ENCODE peak calls at places on chromosomes 7 and 10, in six cellular contexts. J, A, T, I, M and K are unnamed samples.

GRCh38 chr7:40709077-40709964 is 574.5 kb downstream of the SUGCT start:
- DNase-seq in J (no peak), A (no peak), T (no peak), I (no peak), M (no peak), K (no peak)

GRCh38 chr7:82057476-82057875 is 287.6 kb upstream of the HGF start:
- DNase-seq in J (no peak), A (no peak), T (no peak), I (no peak), M (no peak), K (no peak)

GRCh38 chr10:120800528-120801323 is 50.4 kb upstream of the WDR11 start:
- DNase-seq in J (no peak), A (no peak), T (no peak), I (no peak), M (peak), K (no peak)

GRCh38 chr10:110426294-110427153 is 71.2 kb upstream of the DUSP5 start:
- DNase-seq in J (no peak), A (no peak), T (no peak), I (no peak), M (no peak), K (no peak)

GRCh38 chr10:107502263-107502979 is 337.9 kb upstream of the SORCS1 start:
- DNase-seq in J (no peak), A (no peak), T (no peak), I (no peak), M (no peak), K (no peak)

GRCh38 chr7:2736411-2736914 is 48.5 kb downstream of the AMZ1 start:
- DNase-seq in J (no peak), A (no peak), T (no peak), I (no peak), M (no peak), K (no peak)

GRCh38 chr7:76003351-76003750 is 9.0 kb upstream of the TMEM120A start:
- DNase-seq in J (no peak), A (no peak), T (no peak), I (no peak), M (no peak), K (no peak)

GRCh38 chr7:55770778-55771177 is 91.8 kb downstream of the SEPTIN14 start:
- DNase-seq in J (no peak), A (no peak), T (no peak), I (no peak), M (no peak), K (no peak)

GRCh38 chr10:99682752-99683151 is 23.4 kb downstream of the ENTPD7 start:
- DNase-seq in J (no peak), A (no peak), T (no peak), I (no peak), M (no peak), K (no peak)

GRCh38 chr7:105647591-105647990 is 66.3 kb upstream of the EFCAB10 start:
- DNase-seq in J (no peak), A (no peak), T (no peak), I (no peak), M (no peak), K (peak)

GRCh38 chr7:51315393-51316261 is 982 bp downstream of the COBL start:
- DNase-seq in J (peak), A (peak), T (peak), I (peak), M (peak), K (no peak)

GRCh38 chr10:77041636-77042258 is 595.9 kb downstream of the KCNMA1 start:
- DNase-seq in J (no peak), A (peak), T (no peak), I (peak), M (no peak), K (peak)

GRCh38 chr10:110971638-110972037 is 52.2 kb downstream of the SHOC2 start:
- DNase-seq in J (no peak), A (no peak), T (no peak), I (no peak), M (no peak), K (no peak)

GRCh38 chr7:67407351-67407750 is 410.7 kb downstream of the TYW1 start:
- DNase-seq in J (no peak), A (no peak), T (peak), I (no peak), M (no peak), K (no peak)

GRCh38 chr7:52831321-52831720 is 204.1 kb upstream of the POM121L12 start:
- DNase-seq in J (no peak), A (no peak), T (no peak), I (no peak), M (no peak), K (no peak)

GRCh38 chr7:158809596-158809995 is 19.7 kb downstream of the ESYT2 start:
- DNase-seq in J (no peak), A (no peak), T (no peak), I (no peak), M (no peak), K (no peak)

GRCh38 chr7:18626717-18627116 is 131.2 kb downstream of the HDAC9 start:
- DNase-seq in J (no peak), A (no peak), T (no peak), I (no peak), M (no peak), K (no peak)

GRCh38 chr7:52917982-52918578 is 117.4 kb upstream of the POM121L12 start:
- DNase-seq in J (no peak), A (no peak), T (peak), I (peak), M (peak), K (peak)

GRCh38 chr7:130369110-130369711 is 11.1 kb upstream of the CPA1 start:
- DNase-seq in J (no peak), A (no peak), T (peak), I (no peak), M (no peak), K (no peak)

GRCh38 chr7:80859272-80859970 is 59.4 kb downstream of the SEMA3C start:
- DNase-seq in J (peak), A (no peak), T (no peak), I (peak), M (no peak), K (no peak)

GRCh38 chr10:2992401-2993198 is 74.7 kb upstream of the PFKP start:
- DNase-seq in J (no peak), A (no peak), T (no peak), I (no peak), M (no peak), K (no peak)
- TF ChIP-seq CTCF in J (no peak), A (no peak), T (peak), I (no peak), M (peak), K (peak)

DNA sequence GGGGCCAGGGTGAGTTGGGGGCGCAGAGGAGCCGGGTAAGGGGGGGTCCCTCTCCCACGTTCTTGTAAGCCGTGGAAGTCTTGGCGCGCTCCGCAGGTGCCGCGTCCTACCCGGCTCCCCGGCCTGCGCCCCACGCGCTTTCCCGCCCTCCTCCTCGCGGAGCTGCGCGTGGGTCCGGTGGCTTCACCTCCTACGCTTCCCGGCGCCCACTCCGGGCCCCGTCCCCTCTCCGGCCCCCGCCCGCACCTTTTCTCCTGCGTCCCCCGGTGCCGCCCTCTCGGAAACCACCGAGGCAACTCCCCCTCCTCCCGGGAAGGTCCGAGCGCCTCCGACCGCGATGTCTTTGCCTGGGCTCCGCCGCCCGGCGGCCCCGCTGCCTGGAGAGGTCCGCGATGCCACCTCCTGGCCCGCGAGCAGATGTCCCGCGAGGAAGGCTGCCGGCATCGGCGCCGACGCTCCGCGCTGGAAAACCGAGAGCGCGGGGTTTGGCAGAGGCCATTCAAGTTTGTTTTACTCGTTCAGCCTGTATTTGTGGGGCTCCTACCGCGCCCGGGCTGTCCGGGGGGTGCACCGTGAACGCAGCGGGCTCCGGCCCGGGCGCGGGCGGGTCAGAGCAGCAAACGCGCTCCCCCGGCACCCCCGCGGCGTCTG is 2.4 kb upstream of the NKX6-2 start:
- DNase-seq in J (no peak), A (no peak), T (no peak), I (peak), M (peak), K (no peak)
- TF ChIP-seq CTCF in J (no peak), A (peak), T (peak), I (peak), M (peak), K (no peak)

DNA sequence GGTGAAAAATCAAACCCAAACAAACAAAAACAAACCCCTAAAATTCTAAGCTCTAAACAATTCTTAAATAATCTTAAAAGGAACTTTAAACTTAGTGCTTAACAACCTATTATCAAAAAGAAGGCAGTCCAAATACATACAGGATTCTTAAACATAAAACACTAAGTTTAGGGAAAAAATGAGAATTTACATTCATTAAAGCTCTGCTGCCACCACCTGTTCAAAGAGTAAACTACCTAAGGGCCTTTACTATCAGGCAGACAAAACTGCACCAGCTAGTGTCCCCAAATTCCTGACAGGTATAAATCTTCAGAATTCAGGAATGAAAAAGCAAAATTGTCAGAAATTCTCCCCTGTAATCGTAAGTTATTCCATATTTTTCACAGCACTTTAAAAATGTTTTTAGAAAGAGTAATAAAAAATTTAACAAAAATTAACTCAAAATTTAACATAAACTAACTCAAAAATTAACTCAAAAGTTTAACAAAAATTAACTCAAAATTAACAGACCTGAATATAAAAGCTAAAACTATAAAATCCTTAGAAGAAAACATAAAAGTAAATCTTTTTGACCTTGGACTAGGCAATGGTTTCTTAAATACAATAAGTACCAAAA is 55.1 kb downstream of the PDZD8 start:
- DNase-seq in J (no peak), A (no peak), T (peak), I (no peak), M (no peak), K (peak)
- TF ChIP-seq CTCF in J (peak), A (peak), T (peak), I (peak), M (peak), K (peak)

DNA sequence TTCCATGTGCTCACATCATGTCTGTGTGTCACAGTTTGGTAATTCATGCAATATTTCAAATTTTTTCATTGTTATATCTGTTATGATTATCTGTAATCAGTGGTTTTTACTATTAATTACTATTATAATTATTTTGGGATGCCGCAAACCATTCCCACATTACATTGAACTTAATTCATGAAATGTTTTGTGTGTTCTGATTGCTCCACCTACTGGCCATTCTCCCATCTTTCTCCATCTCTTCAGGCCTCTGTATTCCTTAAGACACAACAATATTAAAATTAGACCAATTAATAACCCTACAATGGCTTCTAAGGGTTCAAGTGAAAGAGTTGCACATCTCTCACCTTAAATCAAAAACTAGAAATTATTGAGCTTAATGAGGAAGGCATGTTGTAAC is 398.5 kb downstream of the PCDH15 start:
- DNase-seq in J (no peak), A (no peak), T (peak), I (peak), M (peak), K (peak)
- TF ChIP-seq CTCF in J (peak), A (no peak), T (peak), I (peak), M (peak), K (peak)

DNA sequence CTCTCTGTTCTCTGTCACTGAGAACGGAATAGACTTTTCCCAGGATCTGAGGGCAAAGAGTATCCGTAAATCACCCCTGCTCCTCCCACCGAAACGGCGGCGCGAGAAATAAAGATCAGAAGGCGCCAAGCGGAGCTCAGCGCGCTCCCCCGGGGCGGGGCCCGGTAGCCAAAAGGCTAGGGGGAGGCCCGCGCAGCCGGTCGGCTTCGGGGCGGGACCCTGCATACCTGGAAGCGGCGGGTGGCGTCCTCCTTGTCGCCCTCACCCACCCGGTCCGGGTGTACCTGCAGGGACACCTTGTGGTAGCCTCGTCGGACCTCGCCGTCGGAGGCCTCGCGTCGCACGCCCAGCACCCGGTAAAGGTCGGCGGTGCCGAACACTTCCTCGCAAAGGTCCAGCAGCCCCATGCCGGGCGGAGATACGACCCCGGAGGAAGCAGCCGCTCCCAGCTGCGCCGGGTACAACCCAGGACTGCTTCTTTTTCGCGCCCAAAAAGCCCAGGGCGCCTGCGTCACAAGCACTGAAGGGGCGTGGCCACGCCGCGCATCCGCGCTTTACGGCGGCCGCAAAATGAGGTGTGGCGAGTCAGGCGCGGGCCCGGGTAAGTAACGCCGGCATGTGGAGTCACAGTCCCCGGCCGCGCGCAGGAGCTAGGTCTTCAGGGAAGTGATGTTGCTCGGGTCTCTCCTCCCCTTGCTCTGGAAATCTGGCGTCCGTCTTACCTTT is at the start of gene DNAJC9:
- DNase-seq in J (peak), A (peak), T (peak), I (peak), M (peak), K (peak)
- TF ChIP-seq CTCF in J (no peak), A (no peak), T (peak), I (peak), M (peak), K (no peak)

GRCh38 chr10:28047061-28047460 is 48.2 kb upstream of the ODAD2 start:
- DNase-seq in J (no peak), A (no peak), T (no peak), I (no peak), M (no peak), K (no peak)

GRCh38 chr10:28043941-28044340 is 45.1 kb upstream of the ODAD2 start:
- DNase-seq in J (no peak), A (no peak), T (no peak), I (no peak), M (no peak), K (no peak)

GRCh38 chr10:28049286-28049685 is 50.4 kb upstream of the ODAD2 start:
- DNase-seq in J (no peak), A (no peak), T (no peak), I (no peak), M (no peak), K (no peak)

GRCh38 chr10:28046579-28046978 is 47.7 kb upstream of the ODAD2 start:
- DNase-seq in J (no peak), A (no peak), T (no peak), I (no peak), M (no peak), K (no peak)
- TF ChIP-seq CTCF in J (no peak), A (no peak), T (no peak), I (no peak), M (no peak), K (no peak)

GRCh38 chr10:133394064-133394663 is at the start of gene MTG1:
- DNase-seq in J (peak), A (peak), T (peak), I (peak), M (peak), K (peak)
- TF ChIP-seq CTCF in J (peak), A (no peak), T (no peak), I (peak), M (peak), K (peak)

DNA sequence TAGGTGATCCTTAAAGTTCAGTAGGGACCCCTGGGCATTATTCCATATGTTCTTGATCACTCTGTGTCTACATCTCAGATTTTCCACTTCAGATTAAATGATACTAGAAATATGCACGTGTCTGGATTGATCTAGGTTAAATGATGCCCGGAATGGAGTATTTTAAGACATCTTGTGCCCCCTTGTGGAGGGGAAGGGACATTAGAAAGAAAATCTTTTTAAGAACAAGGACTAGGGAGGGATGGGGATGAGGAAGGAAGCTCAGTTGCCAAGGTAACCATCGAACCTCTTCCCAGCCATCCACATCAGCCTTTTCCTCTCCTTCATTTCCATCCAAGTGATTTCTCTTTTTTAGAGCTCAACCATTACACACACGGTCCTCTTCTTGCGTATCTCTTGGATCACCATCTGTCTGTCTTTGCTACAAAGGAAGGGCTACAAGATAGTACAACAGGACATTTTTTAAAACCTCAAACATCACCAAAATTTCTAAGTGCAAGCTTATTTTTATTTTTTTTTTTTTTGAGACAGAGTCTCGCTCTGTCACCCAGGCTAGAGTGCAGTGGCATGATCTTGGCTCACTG is 40.5 kb downstream of the PRSS2 start:
- DNase-seq in J (no peak), A (no peak), T (peak), I (no peak), M (peak), K (no peak)
- TF ChIP-seq CTCF in J (peak), A (peak), T (peak), I (peak), M (peak), K (peak)

DNA sequence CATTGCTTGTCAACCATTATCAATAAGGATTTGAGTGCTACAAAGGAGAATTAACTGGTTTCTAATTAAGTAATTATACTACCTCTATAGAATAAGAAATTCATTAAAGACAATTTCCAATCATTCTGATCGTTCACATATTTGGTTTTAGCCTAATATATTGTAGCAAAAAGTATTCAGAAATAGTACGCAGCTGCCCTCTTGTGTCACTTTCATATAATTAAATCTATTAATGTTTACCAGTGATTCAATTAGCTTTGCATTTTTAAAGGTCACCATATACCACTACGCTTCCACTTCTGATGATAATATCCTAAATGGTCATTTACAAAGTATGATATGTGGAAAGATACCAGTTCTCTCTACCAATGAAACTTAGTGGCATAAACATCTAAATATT is 128.3 kb downstream of the NEBL start:
- DNase-seq in J (no peak), A (no peak), T (peak), I (no peak), M (no peak), K (no peak)
- TF ChIP-seq CTCF in J (peak), A (peak), T (peak), I (no peak), M (peak), K (peak)

DNA sequence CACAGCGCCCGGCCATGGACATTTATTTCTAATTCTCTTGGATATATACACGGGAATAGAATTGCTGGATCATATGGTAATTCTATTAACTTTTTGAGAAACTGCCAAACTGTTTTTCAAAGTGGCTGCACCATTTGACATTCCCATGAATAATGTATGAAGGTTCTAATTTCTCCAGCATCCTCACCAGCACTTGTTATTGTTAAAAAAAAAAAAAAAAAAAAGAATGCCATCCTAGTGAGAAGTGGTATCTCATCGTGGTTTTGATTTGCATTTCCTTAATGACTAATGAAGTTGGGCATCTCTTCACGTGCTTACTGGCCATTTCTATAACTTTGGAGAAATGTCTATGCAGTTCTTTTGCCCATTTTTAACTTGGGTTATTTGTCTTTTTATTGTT is 13.5 kb downstream of the CNNM2 start:
- DNase-seq in J (no peak), A (no peak), T (no peak), I (no peak), M (no peak), K (no peak)
- TF ChIP-seq CTCF in J (no peak), A (no peak), T (no peak), I (no peak), M (no peak), K (no peak)